ENCODE peak calls at places on chromosomes 16 and 17, in six cellular contexts. R is tibial nerve; M is ovary; X is activated CD8-positive, alpha-beta T cell treated with anti-CD3 and anti-CD28 coated beads for 36 hours; J is fibroblast of the aortic adventitia; L is fibroblast of lung. Q is an unnamed sample.
A peak's percentile ranks its signal among the peaks of the same experiment; 100 is the strongest.

GRCh38 chr16:71467810-71468209 is 5.8 kb upstream of the ZNF23 start:
- DNase-seq in M (peak; percentile 37), R (no peak), L (peak; percentile 31), J (peak; percentile 33), X (peak; percentile 45), Q (peak; percentile 56)

GRCh38 chr16:12166271-12166670 is 189.7 kb downstream of the SNX29 start:
- DNase-seq in L (no peak), X (no peak), R (no peak), M (no peak), J (no peak), Q (no peak)

GRCh38 chr17:50482110-50482509 is 3.5 kb downstream of the RSAD1 start:
- DNase-seq in J (no peak), R (no peak), L (no peak), X (no peak), M (no peak), Q (no peak)

GRCh38 chr16:73122604-73123386 is 74.9 kb upstream of the ZFHX3 start:
- DNase-seq in L (peak; percentile 3), X (peak; percentile 23), M (no peak), R (peak; percentile 38), J (peak; percentile 60), Q (no peak)

GRCh38 chr17:30309591-30309990 is 17.8 kb upstream of the BLMH start:
- DNase-seq in M (no peak), X (no peak), J (peak; percentile 72), R (no peak), L (peak; percentile 87), Q (no peak)

GRCh38 chr17:57518587-57519118 is 226.4 kb downstream of the CCDC182 start:
- DNase-seq in R (no peak), J (no peak), M (peak; percentile 37), X (no peak), L (no peak), Q (no peak)

GRCh38 chr17:16150251-16150859 is 65.0 kb downstream of the NCOR1 start:
- DNase-seq in J (peak; percentile 37), L (peak; percentile 79), X (no peak), M (no peak), R (no peak), Q (peak; percentile 63)

GRCh38 chr16:22318690-22319358 is 21.6 kb downstream of the POLR3E start:
- DNase-seq in X (peak; percentile 63), J (peak; percentile 25), M (no peak), R (peak; percentile 21), L (no peak), Q (peak; percentile 47)

GRCh38 chr16:4692460-4693295 is 684 bp upstream of the NUDT16L1 start:
- DNase-seq in J (peak; percentile 7), L (no peak), R (no peak), X (peak; percentile 19), M (no peak), Q (no peak)

GRCh38 chr17:48153711-48154642 is 46.4 kb downstream of the SNX11 start:
- DNase-seq in X (peak; percentile 30), J (peak; percentile 67), R (no peak), M (no peak), L (peak; percentile 35), Q (peak; percentile 47)

GRCh38 chr17:75048396-75048933 is 1.4 kb downstream of the KCTD2 start:
- DNase-seq in M (peak; percentile 52), R (no peak), J (peak; percentile 77), L (peak; percentile 38), X (no peak), Q (peak; percentile 14)

GRCh38 chr17:44935116-44935515 is 12.5 kb downstream of the KIF18B start:
- DNase-seq in X (no peak), M (no peak), J (no peak), L (no peak), R (no peak), Q (no peak)

GRCh38 chr17:29215717-29216116 is 30.9 kb upstream of the CRYBA1 start:
- DNase-seq in R (no peak), L (peak; percentile 60), X (no peak), M (no peak), J (peak; percentile 58), Q (peak; percentile 90)

GRCh38 chr16:55905651-55906050 is 30.5 kb upstream of the CES5A start:
- DNase-seq in L (no peak), R (no peak), X (no peak), M (no peak), J (no peak), Q (no peak)

GRCh38 chr16:5349101-5349500 is 251.5 kb upstream of the EEF2KMT start:
- DNase-seq in J (no peak), M (no peak), X (no peak), L (no peak), R (no peak), Q (no peak)

GRCh38 chr17:43905400-43905984 is 1.8 kb downstream of the MPP2 start:
- DNase-seq in L (no peak), J (no peak), X (no peak), R (no peak), M (no peak), Q (no peak)

GRCh38 chr17:42255425-42255810 is 20.8 kb downstream of the STAT5B start:
- DNase-seq in X (no peak), M (no peak), R (no peak), J (no peak), L (no peak), Q (no peak)

GRCh38 chr17:67920212-67920611 is 76.1 kb downstream of the C17orf58 start:
- DNase-seq in L (no peak), R (no peak), M (no peak), X (no peak), J (no peak), Q (no peak)

GRCh38 chr17:69762359-69762758 is 312.7 kb upstream of the KCNJ16 start:
- DNase-seq in R (no peak), L (peak; percentile 51), J (no peak), X (no peak), M (no peak), Q (no peak)

GRCh38 chr17:949623-950338 is 29.8 kb downstream of the NXN start:
- DNase-seq in R (no peak), L (no peak), M (no peak), J (no peak), X (no peak), Q (no peak)

GRCh38 chr16:60230666-60231065 is 1496.5 kb upstream of the GOT2 start:
- DNase-seq in J (no peak), M (no peak), X (no peak), R (no peak), L (peak; percentile 21), Q (no peak)

GRCh38 chr17:18999911-19000310 is 4.7 kb downstream of the FAM83G start:
- DNase-seq in J (no peak), M (no peak), L (no peak), X (no peak), R (no peak), Q (no peak)

GRCh38 chr17:42221886-42222745 is 27.8 kb upstream of the GHDC start:
- DNase-seq in X (peak; percentile 79), M (no peak), L (peak; percentile 32), R (no peak), J (peak; percentile 64), Q (peak; percentile 56)

GRCh38 chr17:31856750-31857149 is 2.3 kb downstream of the COPRS start:
- DNase-seq in J (no peak), L (peak; percentile 26), M (no peak), R (no peak), X (no peak), Q (no peak)

GRCh38 chr17:19897108-19897854 is 29.5 kb upstream of the ULK2 start:
- DNase-seq in L (no peak), M (peak; percentile 62), X (no peak), J (no peak), R (peak; percentile 41), Q (peak; percentile 95)

DNA sequence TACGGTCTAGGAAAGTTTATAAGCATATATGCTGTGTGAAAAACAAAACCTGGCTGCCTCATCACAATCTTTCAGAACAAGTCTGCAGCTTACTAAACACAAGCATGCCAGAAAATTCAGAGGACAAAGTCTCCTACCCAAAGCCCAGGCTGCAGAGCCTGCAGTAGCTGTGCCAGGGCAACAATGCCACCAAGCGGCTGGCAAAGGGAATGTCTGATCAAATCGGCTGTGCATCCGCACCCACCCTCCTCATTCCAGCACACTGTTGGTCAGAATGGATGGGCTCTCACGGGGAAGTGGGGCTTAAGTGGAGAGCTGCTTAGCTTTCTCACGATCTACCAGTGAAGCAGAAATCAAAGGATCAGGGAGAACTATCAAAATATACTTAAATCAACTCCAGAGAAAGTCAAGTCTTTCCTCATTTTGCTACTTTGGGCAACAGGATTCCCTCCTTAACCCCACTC is 73.5 kb downstream of the CYTH1 start:
- DNase-seq in M (peak; percentile 73), X (peak; percentile 65), L (peak; percentile 74), J (peak; percentile 83), R (peak; percentile 50), Q (peak; percentile 79)
- TF ChIP-seq CTCF in M (peak; percentile 41), X (peak; percentile 87), L (peak; percentile 93), J (peak; percentile 90), R (peak; percentile 85), Q (peak; percentile 85)

GRCh38 chr16:53121666-53122065 is 66.9 kb downstream of the CHD9 start:
- DNase-seq in R (peak; percentile 20), J (peak; percentile 26), L (no peak), X (no peak), M (no peak), Q (no peak)
- TF ChIP-seq CTCF in R (no peak), J (no peak), L (no peak), X (no peak), M (no peak), Q (no peak)

GRCh38 chr17:82789051-82789592 is 37.3 kb downstream of the TBCD start:
- DNase-seq in R (no peak), J (no peak), M (no peak), L (no peak), X (no peak), Q (no peak)

GRCh38 chr17:82790391-82790790 is 38.5 kb downstream of the TBCD start:
- DNase-seq in L (no peak), R (no peak), J (no peak), M (no peak), X (no peak), Q (no peak)

GRCh38 chr17:82791532-82791931 is 39.7 kb downstream of the TBCD start:
- DNase-seq in X (no peak), R (no peak), M (no peak), L (peak; percentile 96), J (peak; percentile 85), Q (peak; percentile 84)

GRCh38 chr17:82788206-82789001 is 36.5 kb downstream of the TBCD start:
- DNase-seq in L (no peak), J (no peak), R (no peak), X (no peak), M (no peak), Q (no peak)

DNA sequence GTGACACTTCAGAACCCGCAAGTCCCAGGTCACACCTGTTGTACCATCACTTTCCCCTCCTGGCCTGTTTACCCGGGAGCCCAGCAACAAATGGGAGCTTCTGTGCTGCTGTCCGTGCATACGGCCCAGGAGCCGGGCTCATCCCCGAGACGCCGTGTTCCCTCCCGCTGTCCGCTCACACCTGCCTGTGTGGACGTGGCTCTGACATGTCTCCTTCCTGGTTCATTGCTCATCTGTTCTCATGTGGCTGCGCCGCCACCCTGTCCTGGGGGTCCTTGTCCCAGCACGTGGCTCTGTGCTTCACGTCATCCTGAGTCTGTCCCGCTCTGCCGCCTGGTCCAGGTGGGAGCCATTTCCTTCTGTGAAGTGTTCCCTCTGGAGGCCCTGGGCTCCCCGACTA is 37.9 kb downstream of the TBCD start:
- DNase-seq in X (no peak), L (no peak), M (no peak), J (no peak), R (no peak), Q (no peak)
- TF ChIP-seq CTCF in X (no peak), L (no peak), M (no peak), J (no peak), R (no peak), Q (no peak)

DNA sequence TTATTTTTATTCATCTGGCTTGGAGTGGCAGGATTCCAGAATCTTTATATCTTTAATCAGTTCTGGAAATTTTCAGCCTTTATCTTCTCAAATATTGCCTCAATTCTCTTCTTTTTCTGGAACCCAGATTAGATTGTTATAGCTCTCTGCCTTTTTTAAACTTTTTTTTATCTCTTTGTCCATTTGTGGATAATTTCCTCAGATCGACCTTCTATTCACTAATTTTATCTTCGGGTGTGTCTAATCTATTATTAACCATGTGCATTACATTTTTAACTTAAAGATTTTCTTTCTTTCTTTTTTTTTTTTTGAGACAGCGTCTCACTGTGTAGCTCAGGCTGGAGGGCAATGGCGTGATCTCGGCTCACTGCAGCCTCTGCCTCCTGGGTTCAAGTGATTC is 5.2 kb upstream of the ZFP90 start:
- DNase-seq in M (no peak), X (no peak), J (no peak), L (no peak), R (no peak), Q (no peak)
- TF ChIP-seq CTCF in M (no peak), X (no peak), J (no peak), L (no peak), R (no peak), Q (no peak)

Q was measured in MCF 10A.